ENCODE peak calls at places on chromosomes 2 and 18, in ten cellular contexts. G is H9; R is CD4-positive, alpha-beta memory T cell; T is transverse colon; V is osteoblast; L is cardiac muscle cell; Z is HCT116; N is neuronal stem cell; D is right atrium auricular region; X is hepatocyte. I is an unnamed sample.

GRCh38 chr2:170707821-170708795 is 7.0 kb upstream of the SP5 start:
- DNase-seq in T (no peak), N (no peak), X (no peak), L (no peak), G (no peak), V (no peak), Z (no peak), D (no peak), R (no peak), I (no peak)

GRCh38 chr2:240519396-240520142 is 38.2 kb downstream of the ANKMY1 start:
- DNase-seq in D (no peak), R (no peak), N (no peak), Z (no peak), G (no peak), X (no peak), T (no peak), L (no peak), V (peak; percentile 87), I (no peak)

GRCh38 chr2:62920070-62920469 is 130.6 kb upstream of the OTX1 start:
- DNase-seq in G (no peak), X (no peak), L (no peak), V (no peak), D (no peak), Z (no peak), R (no peak), N (no peak), T (no peak), I (no peak)

GRCh38 chr2:135829420-135829983 is 7.5 kb downstream of the LCT start:
- DNase-seq in X (no peak), R (no peak), Z (no peak), N (no peak), G (no peak), L (no peak), D (no peak), V (no peak), T (no peak), I (no peak)

GRCh38 chr2:3639015-3639630 is 18.9 kb upstream of the ALLC start:
- DNase-seq in G (no peak), D (no peak), Z (no peak), V (peak; percentile 63), R (no peak), N (no peak), T (no peak), X (no peak), L (no peak), I (no peak)

GRCh38 chr2:110657721-110658305 is 20.1 kb downstream of the BUB1 start:
- DNase-seq in Z (no peak), N (no peak), V (no peak), L (no peak), D (no peak), R (peak; percentile 15), T (peak; percentile 44), X (peak; percentile 82), G (no peak), I (peak; percentile 94)

GRCh38 chr2:160920061-160920460 is 240.2 kb upstream of the TANK start:
- DNase-seq in V (no peak), G (no peak), Z (no peak), D (no peak), R (no peak), L (no peak), N (no peak), X (no peak), T (no peak), I (no peak)

GRCh38 chr2:100106460-100106859 is 35.9 kb downstream of the AFF3 start:
- DNase-seq in L (peak; percentile 14), X (peak; percentile 13), D (no peak), N (no peak), R (no peak), T (peak; percentile 31), V (peak; percentile 44), G (peak; percentile 37), Z (no peak), I (no peak)

GRCh38 chr2:197079832-197080555 is 153.5 kb upstream of the PGAP1 start:
- DNase-seq in V (no peak), T (no peak), Z (no peak), N (no peak), R (no peak), D (no peak), X (no peak), L (no peak), G (no peak), I (peak; percentile 8)

GRCh38 chr2:64727843-64728463 is 74.2 kb upstream of the SERTAD2 start:
- DNase-seq in L (no peak), Z (no peak), N (no peak), D (no peak), X (no peak), T (no peak), V (no peak), G (peak; percentile 31), R (no peak), I (no peak)
- H3K4me1 ChIP-seq in L (peaks cover 47% of the 10 kb centered on the region), Z (peaks cover 12% of the 10 kb centered on the region), N (peaks cover 28% of the 10 kb centered on the region), D (no peaks in the 10 kb centered on the region), X (peaks cover 41% of the 10 kb centered on the region), T (peaks cover 56% of the 10 kb centered on the region), V (peaks cover 28% of the 10 kb centered on the region), G (peaks cover 2% of the 10 kb centered on the region), R (peaks cover 42% of the 10 kb centered on the region), I (peaks cover 10% of the 10 kb centered on the region)

GRCh38 chr18:58212274-58212673 is 168.2 kb downstream of the NEDD4L start:
- DNase-seq in N (no peak), Z (no peak), L (no peak), V (no peak), R (no peak), D (no peak), T (peak; percentile 38), X (no peak), G (no peak), I (peak; percentile 59)
- H3K4me1 ChIP-seq in N (peaks cover 11% of the 10 kb centered on the region), Z (peaks cover 46% of the 10 kb centered on the region), L (peaks cover 27% of the 10 kb centered on the region), V (peaks cover 50% of the 10 kb centered on the region), R (peaks cover 16% of the 10 kb centered on the region), D (no peaks in the 10 kb centered on the region), T (peaks cover 64% of the 10 kb centered on the region), X (peaks cover 54% of the 10 kb centered on the region), G (peaks cover 11% of the 10 kb centered on the region), I (no peaks in the 10 kb centered on the region)

GRCh38 chr2:237228226-237228625 is 142.5 kb downstream of the COPS8 start:
- DNase-seq in Z (no peak), L (no peak), D (no peak), R (no peak), G (no peak), V (no peak), T (no peak), X (no peak), N (no peak), I (no peak)
- H3K4me1 ChIP-seq in Z (peaks cover 15% of the 10 kb centered on the region), L (no peaks in the 10 kb centered on the region), D (no peaks in the 10 kb centered on the region), R (no peaks in the 10 kb centered on the region), G (no peaks in the 10 kb centered on the region), V (peaks cover 37% of the 10 kb centered on the region), T (peaks cover 2% of the 10 kb centered on the region), X (no peaks in the 10 kb centered on the region), N (no peaks in the 10 kb centered on the region), I (no peaks in the 10 kb centered on the region)

GRCh38 chr2:38748857-38749804 is 2.0 kb downstream of the SRSF7 start:
- DNase-seq in G (no peak), D (no peak), N (no peak), L (no peak), R (peak; percentile 33), V (no peak), Z (no peak), T (no peak), X (no peak), I (no peak)
- H3K4me1 ChIP-seq in G (no peaks in the 10 kb centered on the region), D (no peaks in the 10 kb centered on the region), N (peaks cover 20% of the 10 kb centered on the region), L (peaks cover 40% of the 10 kb centered on the region), R (peaks cover 74% of the 10 kb centered on the region), V (peaks cover 19% of the 10 kb centered on the region), Z (peaks cover 17% of the 10 kb centered on the region), T (peaks cover 62% of the 10 kb centered on the region), X (peaks cover 37% of the 10 kb centered on the region), I (peaks cover 14% of the 10 kb centered on the region)

GRCh38 chr2:231672617-231673347 is 35.5 kb upstream of the PTMA start:
- DNase-seq in R (no peak), V (peak; percentile 90), D (no peak), L (peak; percentile 59), N (no peak), Z (peak; percentile 79), T (peak; percentile 87), X (peak; percentile 81), G (peak; percentile 94), I (no peak)
- H3K4me1 ChIP-seq in R (peaks cover 10% of the 10 kb centered on the region), V (peaks cover 10% of the 10 kb centered on the region), D (no peaks in the 10 kb centered on the region), L (peaks cover 43% of the 10 kb centered on the region), N (peaks cover 30% of the 10 kb centered on the region), Z (peaks cover 80% of the 10 kb centered on the region), T (peaks cover 73% of the 10 kb centered on the region), X (peaks cover 42% of the 10 kb centered on the region), G (peaks cover 12% of the 10 kb centered on the region), I (no peaks in the 10 kb centered on the region)

DNA sequence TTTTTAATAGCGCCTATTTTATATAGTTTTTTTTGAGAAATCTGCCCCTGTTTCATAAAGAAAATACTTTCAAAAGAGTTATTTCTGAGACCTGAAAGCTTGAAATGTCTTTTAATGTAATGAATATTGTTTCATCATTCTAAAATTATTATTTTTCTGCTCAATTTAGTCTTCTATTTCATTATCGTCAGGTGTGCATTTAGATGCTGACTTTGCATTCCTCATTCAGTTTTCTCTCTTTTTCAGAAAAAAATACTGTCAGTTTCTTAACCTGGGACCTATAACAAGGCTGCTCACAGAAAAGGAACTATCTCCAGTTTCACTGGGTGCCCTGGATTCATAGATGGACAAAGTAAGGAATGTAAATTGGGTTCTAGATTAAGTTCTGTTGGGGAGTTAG is 1631.7 kb downstream of the SUCLG1 start:
- DNase-seq in N (no peak), V (no peak), R (no peak), T (no peak), Z (no peak), L (no peak), D (no peak), X (no peak), G (no peak), I (no peak)
- H3K4me1 ChIP-seq in N (no peaks in the 10 kb centered on the region), V (no peaks in the 10 kb centered on the region), R (no peaks in the 10 kb centered on the region), T (no peaks in the 10 kb centered on the region), Z (no peaks in the 10 kb centered on the region), L (no peaks in the 10 kb centered on the region), D (no peaks in the 10 kb centered on the region), X (no peaks in the 10 kb centered on the region), G (no peaks in the 10 kb centered on the region), I (no peaks in the 10 kb centered on the region)

GRCh38 chr2:38353402-38353801 is 23.7 kb downstream of the ATL2 start:
- DNase-seq in T (no peak), L (no peak), Z (no peak), V (no peak), N (no peak), X (no peak), D (no peak), G (no peak), R (no peak), I (no peak)

GRCh38 chr2:38352336-38352735 is 24.7 kb downstream of the ATL2 start:
- DNase-seq in V (no peak), G (no peak), Z (no peak), L (no peak), T (no peak), D (no peak), R (no peak), X (no peak), N (no peak), I (no peak)
- H3K4me1 ChIP-seq in V (no peaks in the 10 kb centered on the region), G (no peaks in the 10 kb centered on the region), Z (no peaks in the 10 kb centered on the region), L (peaks cover 5% of the 10 kb centered on the region), T (peaks cover 41% of the 10 kb centered on the region), D (no peaks in the 10 kb centered on the region), R (peaks cover 21% of the 10 kb centered on the region), X (no peaks in the 10 kb centered on the region), N (no peaks in the 10 kb centered on the region), I (no peaks in the 10 kb centered on the region)

GRCh38 chr2:236677368-236677767 is 107.7 kb downstream of the ACKR3 start:
- DNase-seq in V (no peak), D (no peak), G (peak; percentile 10), R (no peak), T (no peak), Z (no peak), L (no peak), X (no peak), N (no peak), I (no peak)
- H3K4me1 ChIP-seq in V (peaks cover 24% of the 10 kb centered on the region), D (no peaks in the 10 kb centered on the region), G (no peaks in the 10 kb centered on the region), R (no peaks in the 10 kb centered on the region), T (peaks cover 5% of the 10 kb centered on the region), Z (no peaks in the 10 kb centered on the region), L (no peaks in the 10 kb centered on the region), X (peaks cover 19% of the 10 kb centered on the region), N (peaks cover under 1% of the 10 kb centered on the region), I (no peaks in the 10 kb centered on the region)

I was measured in small intestine.